ENCODE peak calls at places on chromosomes 12 and 14, in nine cellular contexts. One of them, this sample, is unnamed.
A peak's percentile ranks its signal among the peaks of the same experiment; 100 is the strongest.

GRCh38 chr14:64293976-64294671 is at the start of gene ESR2:
- DNase-seq in PC-3: peak; percentile 29
- DNase-seq in vagina: no peak
- DNase-seq in WERI-Rb-1: peak; percentile 67
- DNase-seq in fibroblast of pulmonary artery: peak; percentile 50
- DNase-seq in A673: peak; percentile 56
- DNase-seq in CD8-positive, alpha-beta memory T cell: peak; percentile 12
- DNase-seq in cardiac muscle cell: peak; percentile 75
- DNase-seq in aorta: peak; percentile 76
- DNase-seq in this sample: peak; percentile 56

GRCh38 chr12:113659015-113659414 is 187.3 kb upstream of the LHX5 start:
- DNase-seq in PC-3: no peak
- DNase-seq in vagina: no peak
- DNase-seq in WERI-Rb-1: no peak
- DNase-seq in fibroblast of pulmonary artery: no peak
- DNase-seq in A673: no peak
- DNase-seq in CD8-positive, alpha-beta memory T cell: no peak
- DNase-seq in cardiac muscle cell: no peak
- DNase-seq in aorta: no peak
- DNase-seq in this sample: no peak

GRCh38 chr12:111757361-111758119 is 9.2 kb upstream of the ALDH2 start:
- DNase-seq in PC-3: no peak
- DNase-seq in vagina: no peak
- DNase-seq in WERI-Rb-1: no peak
- DNase-seq in fibroblast of pulmonary artery: peak; percentile 62
- DNase-seq in A673: no peak
- DNase-seq in CD8-positive, alpha-beta memory T cell: no peak
- DNase-seq in cardiac muscle cell: no peak
- DNase-seq in aorta: peak; percentile 82
- DNase-seq in this sample: no peak

GRCh38 chr14:30283822-30284446 is 275.0 kb upstream of the G2E3 start:
- DNase-seq in PC-3: peak; percentile 78
- DNase-seq in vagina: no peak
- DNase-seq in WERI-Rb-1: peak; percentile 55
- DNase-seq in fibroblast of pulmonary artery: peak; percentile 65
- DNase-seq in A673: peak; percentile 56
- DNase-seq in CD8-positive, alpha-beta memory T cell: no peak
- DNase-seq in cardiac muscle cell: peak; percentile 52
- DNase-seq in aorta: no peak
- DNase-seq in this sample: peak; percentile 14

GRCh38 chr12:38956337-38956736 is 50.9 kb upstream of the CPNE8 start:
- DNase-seq in PC-3: peak; percentile 70
- DNase-seq in vagina: no peak
- DNase-seq in WERI-Rb-1: no peak
- DNase-seq in fibroblast of pulmonary artery: peak; percentile 46
- DNase-seq in A673: no peak
- DNase-seq in CD8-positive, alpha-beta memory T cell: no peak
- DNase-seq in cardiac muscle cell: no peak
- DNase-seq in aorta: no peak
- DNase-seq in this sample: no peak

GRCh38 chr14:47022721-47023120 is 371.1 kb upstream of the RPL10L start:
- DNase-seq in PC-3: peak; percentile 39
- DNase-seq in vagina: no peak
- DNase-seq in WERI-Rb-1: no peak
- DNase-seq in fibroblast of pulmonary artery: no peak
- DNase-seq in A673: no peak
- DNase-seq in CD8-positive, alpha-beta memory T cell: no peak
- DNase-seq in cardiac muscle cell: no peak
- DNase-seq in aorta: no peak
- DNase-seq in this sample: no peak

GRCh38 chr12:111368684-111369495 is at the start of gene PHETA1:
- DNase-seq in PC-3: peak; percentile 88
- DNase-seq in vagina: no peak
- DNase-seq in WERI-Rb-1: peak; percentile 96
- DNase-seq in fibroblast of pulmonary artery: peak; percentile 90
- DNase-seq in A673: peak; percentile 90
- DNase-seq in CD8-positive, alpha-beta memory T cell: peak; percentile 60
- DNase-seq in cardiac muscle cell: peak; percentile 96
- DNase-seq in aorta: peak; percentile 99
- DNase-seq in this sample: peak; percentile 97

GRCh38 chr14:96225745-96226151 is 21.1 kb downstream of the BDKRB2 start:
- DNase-seq in PC-3: peak; percentile 62
- DNase-seq in vagina: no peak
- DNase-seq in WERI-Rb-1: no peak
- DNase-seq in fibroblast of pulmonary artery: no peak
- DNase-seq in A673: no peak
- DNase-seq in CD8-positive, alpha-beta memory T cell: no peak
- DNase-seq in cardiac muscle cell: peak; percentile 55
- DNase-seq in aorta: no peak
- DNase-seq in this sample: peak; percentile 50

GRCh38 chr14:78486081-78486480 is 315.9 kb downstream of the NRXN3 start:
- DNase-seq in PC-3: no peak
- DNase-seq in vagina: no peak
- DNase-seq in WERI-Rb-1: no peak
- DNase-seq in fibroblast of pulmonary artery: no peak
- DNase-seq in A673: no peak
- DNase-seq in CD8-positive, alpha-beta memory T cell: no peak
- DNase-seq in cardiac muscle cell: no peak
- DNase-seq in aorta: no peak
- DNase-seq in this sample: no peak

GRCh38 chr14:35829449-35829848 is 3.3 kb downstream of the BRMS1L start:
- DNase-seq in PC-3: peak; percentile 37
- DNase-seq in vagina: no peak
- DNase-seq in WERI-Rb-1: no peak
- DNase-seq in fibroblast of pulmonary artery: peak; percentile 27
- DNase-seq in A673: no peak
- DNase-seq in CD8-positive, alpha-beta memory T cell: no peak
- DNase-seq in cardiac muscle cell: no peak
- DNase-seq in aorta: no peak
- DNase-seq in this sample: no peak

GRCh38 chr14:70721542-70721941 is 79.8 kb downstream of the TTC9 start:
- DNase-seq in PC-3: peak; percentile 9
- DNase-seq in vagina: no peak
- DNase-seq in WERI-Rb-1: no peak
- DNase-seq in fibroblast of pulmonary artery: no peak
- DNase-seq in A673: no peak
- DNase-seq in CD8-positive, alpha-beta memory T cell: no peak
- DNase-seq in cardiac muscle cell: no peak
- DNase-seq in aorta: no peak
- DNase-seq in this sample: no peak

GRCh38 chr14:68420354-68420753 is 372.5 kb downstream of the ZFP36L1 start:
- DNase-seq in PC-3: no peak
- DNase-seq in vagina: no peak
- DNase-seq in WERI-Rb-1: no peak
- DNase-seq in fibroblast of pulmonary artery: no peak
- DNase-seq in A673: peak; percentile 8
- DNase-seq in CD8-positive, alpha-beta memory T cell: no peak
- DNase-seq in cardiac muscle cell: no peak
- DNase-seq in aorta: no peak
- DNase-seq in this sample: no peak

GRCh38 chr12:2958432-2959193 is 584 bp upstream of the TEAD4 start:
- DNase-seq in PC-3: peak; percentile 80
- DNase-seq in vagina: no peak
- DNase-seq in WERI-Rb-1: peak; percentile 79
- DNase-seq in fibroblast of pulmonary artery: peak; percentile 65
- DNase-seq in A673: peak; percentile 88
- DNase-seq in CD8-positive, alpha-beta memory T cell: no peak
- DNase-seq in cardiac muscle cell: peak; percentile 75
- DNase-seq in aorta: peak; percentile 88
- DNase-seq in this sample: peak; percentile 69

GRCh38 chr14:103521438-103521961 is 1.1 kb downstream of the CKB start:
- DNase-seq in PC-3: peak; percentile 32
- DNase-seq in vagina: no peak
- DNase-seq in WERI-Rb-1: no peak
- DNase-seq in fibroblast of pulmonary artery: no peak
- DNase-seq in A673: peak; percentile 51
- DNase-seq in CD8-positive, alpha-beta memory T cell: no peak
- DNase-seq in cardiac muscle cell: peak; percentile 36
- DNase-seq in aorta: no peak
- DNase-seq in this sample: no peak

GRCh38 chr12:70468741-70469140 is 102.7 kb downstream of the KCNMB4 start:
- DNase-seq in PC-3: no peak
- DNase-seq in vagina: no peak
- DNase-seq in WERI-Rb-1: no peak
- DNase-seq in fibroblast of pulmonary artery: no peak
- DNase-seq in A673: no peak
- DNase-seq in CD8-positive, alpha-beta memory T cell: no peak
- DNase-seq in cardiac muscle cell: no peak
- DNase-seq in aorta: no peak
- DNase-seq in this sample: peak; percentile 9

GRCh38 chr14:102902523-102903247 is 19.8 kb upstream of the AMN start:
- DNase-seq in PC-3: no peak
- DNase-seq in vagina: no peak
- DNase-seq in WERI-Rb-1: peak; percentile 74
- DNase-seq in fibroblast of pulmonary artery: no peak
- DNase-seq in A673: no peak
- DNase-seq in CD8-positive, alpha-beta memory T cell: no peak
- DNase-seq in cardiac muscle cell: peak; percentile 55
- DNase-seq in aorta: peak; percentile 38
- DNase-seq in this sample: no peak

GRCh38 chr14:91373591-91374245 is 43.9 kb downstream of the CCDC88C start:
- DNase-seq in PC-3: peak; percentile 38
- DNase-seq in vagina: no peak
- DNase-seq in WERI-Rb-1: no peak
- DNase-seq in fibroblast of pulmonary artery: no peak
- DNase-seq in A673: peak; percentile 60
- DNase-seq in CD8-positive, alpha-beta memory T cell: peak; percentile 62
- DNase-seq in cardiac muscle cell: no peak
- DNase-seq in aorta: no peak
- DNase-seq in this sample: no peak
- H3K4me3 ChIP-seq in PC-3: no peak overlapping the region
- H3K4me3 ChIP-seq in vagina: no peak overlapping the region
- H3K4me3 ChIP-seq in WERI-Rb-1: no peak overlapping the region
- H3K4me3 ChIP-seq in fibroblast of pulmonary artery: no peak overlapping the region
- H3K4me3 ChIP-seq in A673: no peak overlapping the region
- H3K4me3 ChIP-seq in CD8-positive, alpha-beta memory T cell: peak overlapping the region; percentile 68
- H3K4me3 ChIP-seq in cardiac muscle cell: no peak overlapping the region
- H3K4me3 ChIP-seq in aorta: no peak overlapping the region
- H3K4me3 ChIP-seq in this sample: no peak overlapping the region

GRCh38 chr12:19712041-19712440 is 272.7 kb downstream of the AEBP2 start:
- DNase-seq in PC-3: peak; percentile 66
- DNase-seq in vagina: no peak
- DNase-seq in WERI-Rb-1: no peak
- DNase-seq in fibroblast of pulmonary artery: peak; percentile 91
- DNase-seq in A673: peak; percentile 70
- DNase-seq in CD8-positive, alpha-beta memory T cell: no peak
- DNase-seq in cardiac muscle cell: no peak
- DNase-seq in aorta: no peak
- DNase-seq in this sample: no peak
- H3K4me3 ChIP-seq in PC-3: no peak overlapping the region
- H3K4me3 ChIP-seq in vagina: no peak overlapping the region
- H3K4me3 ChIP-seq in WERI-Rb-1: no peak overlapping the region
- H3K4me3 ChIP-seq in fibroblast of pulmonary artery: no peak overlapping the region
- H3K4me3 ChIP-seq in A673: no peak overlapping the region
- H3K4me3 ChIP-seq in CD8-positive, alpha-beta memory T cell: no peak overlapping the region
- H3K4me3 ChIP-seq in cardiac muscle cell: no peak overlapping the region
- H3K4me3 ChIP-seq in aorta: no peak overlapping the region
- H3K4me3 ChIP-seq in this sample: no peak overlapping the region

DNA sequence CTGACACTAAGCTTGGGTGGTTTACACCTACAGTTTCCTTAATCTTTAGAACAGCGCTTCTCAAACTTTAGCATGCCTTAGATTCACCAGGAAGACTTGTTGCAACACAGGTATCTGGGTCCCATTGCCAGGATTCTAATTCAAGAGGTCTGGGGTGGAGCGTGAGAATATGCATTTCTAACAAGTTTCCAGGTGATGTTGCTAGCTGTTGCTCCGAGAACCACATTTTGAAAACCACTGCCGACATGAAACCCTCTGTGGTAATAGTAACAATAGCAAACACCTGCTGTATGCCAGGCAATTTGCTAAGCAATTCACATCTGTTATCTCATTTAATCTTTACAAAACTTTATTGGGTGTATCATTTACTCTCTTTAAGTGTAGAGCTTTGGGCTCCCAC is 58.6 kb downstream of the TRHDE start:
- DNase-seq in PC-3: no peak
- DNase-seq in vagina: no peak
- DNase-seq in WERI-Rb-1: no peak
- DNase-seq in fibroblast of pulmonary artery: no peak
- DNase-seq in A673: no peak
- DNase-seq in CD8-positive, alpha-beta memory T cell: no peak
- DNase-seq in cardiac muscle cell: no peak
- DNase-seq in aorta: no peak
- DNase-seq in this sample: no peak
- H3K4me3 ChIP-seq in PC-3: no peak overlapping the region
- H3K4me3 ChIP-seq in vagina: no peak overlapping the region
- H3K4me3 ChIP-seq in WERI-Rb-1: no peak overlapping the region
- H3K4me3 ChIP-seq in fibroblast of pulmonary artery: no peak overlapping the region
- H3K4me3 ChIP-seq in A673: no peak overlapping the region
- H3K4me3 ChIP-seq in CD8-positive, alpha-beta memory T cell: no peak overlapping the region
- H3K4me3 ChIP-seq in cardiac muscle cell: no peak overlapping the region
- H3K4me3 ChIP-seq in aorta: no peak overlapping the region
- H3K4me3 ChIP-seq in this sample: no peak overlapping the region

GRCh38 chr12:14260011-14260993 is 105.2 kb upstream of the ATF7IP start:
- DNase-seq in PC-3: peak; percentile 78
- DNase-seq in vagina: peak; percentile 93
- DNase-seq in WERI-Rb-1: no peak
- DNase-seq in fibroblast of pulmonary artery: peak; percentile 94
- DNase-seq in A673: peak; percentile 96
- DNase-seq in CD8-positive, alpha-beta memory T cell: no peak
- DNase-seq in cardiac muscle cell: peak; percentile 71
- DNase-seq in aorta: peak; percentile 96
- DNase-seq in this sample: peak; percentile 97
- H3K4me3 ChIP-seq in PC-3: peak overlapping the region; percentile 15
- H3K4me3 ChIP-seq in vagina: peak overlapping the region; percentile 20
- H3K4me3 ChIP-seq in WERI-Rb-1: no peak overlapping the region
- H3K4me3 ChIP-seq in fibroblast of pulmonary artery: peak overlapping the region; percentile 17
- H3K4me3 ChIP-seq in A673: peak overlapping the region; percentile 1
- H3K4me3 ChIP-seq in CD8-positive, alpha-beta memory T cell: no peak overlapping the region
- H3K4me3 ChIP-seq in cardiac muscle cell: no peak overlapping the region
- H3K4me3 ChIP-seq in aorta: no peak overlapping the region
- H3K4me3 ChIP-seq in this sample: no peak overlapping the region

DNA sequence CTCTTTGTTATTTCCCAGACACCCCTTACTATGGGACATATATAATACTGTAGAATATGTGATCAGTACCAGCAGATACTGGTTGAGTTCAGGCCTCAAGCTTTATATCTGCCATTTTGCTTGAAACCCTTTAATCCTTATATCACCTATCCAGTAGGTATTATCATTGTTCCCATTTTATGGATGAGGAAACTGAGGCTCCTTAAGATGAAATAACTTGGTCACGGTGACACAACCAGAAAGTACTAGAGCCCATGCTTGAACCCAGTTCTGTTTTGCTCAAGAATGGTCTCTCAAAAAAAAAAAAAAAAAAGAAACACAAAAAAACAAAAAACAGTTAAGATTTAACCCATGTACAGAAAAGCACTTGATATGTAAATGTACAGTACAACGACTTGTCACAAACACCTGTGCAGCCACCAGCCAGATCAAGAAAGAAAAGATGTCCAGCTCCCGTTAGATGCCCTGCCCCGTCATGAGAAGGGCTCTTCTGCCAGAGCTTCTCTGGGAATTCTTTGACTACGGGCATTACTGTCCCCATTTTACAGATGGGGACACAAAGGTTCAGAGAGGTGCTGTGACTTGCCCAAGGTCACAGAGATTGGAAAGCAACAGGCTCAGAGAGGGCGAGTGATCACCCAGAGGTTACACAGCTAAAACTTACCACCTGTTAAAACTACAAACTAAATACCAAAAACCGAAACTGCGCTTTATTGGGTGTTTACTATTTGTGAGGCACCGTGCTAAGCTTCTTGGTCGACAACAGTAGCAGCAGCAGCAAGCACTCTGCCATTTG is 669 bp upstream of the WSCD2 start:
- DNase-seq in PC-3: no peak
- DNase-seq in vagina: no peak
- DNase-seq in WERI-Rb-1: no peak
- DNase-seq in fibroblast of pulmonary artery: no peak
- DNase-seq in A673: no peak
- DNase-seq in CD8-positive, alpha-beta memory T cell: no peak
- DNase-seq in cardiac muscle cell: no peak
- DNase-seq in aorta: no peak
- DNase-seq in this sample: no peak
- H3K4me3 ChIP-seq in PC-3: peak overlapping the region; percentile 54
- H3K4me3 ChIP-seq in vagina: peak overlapping the region; percentile 55
- H3K4me3 ChIP-seq in WERI-Rb-1: no peak overlapping the region
- H3K4me3 ChIP-seq in fibroblast of pulmonary artery: no peak overlapping the region
- H3K4me3 ChIP-seq in A673: no peak overlapping the region
- H3K4me3 ChIP-seq in CD8-positive, alpha-beta memory T cell: no peak overlapping the region
- H3K4me3 ChIP-seq in cardiac muscle cell: peak overlapping the region; percentile 36
- H3K4me3 ChIP-seq in aorta: no peak overlapping the region
- H3K4me3 ChIP-seq in this sample: no peak overlapping the region

This sample was measured in HAP-1.